ENCODE peak calls at places on chromosomes 7 and 10, in five cellular contexts. One of them, this sample, is unnamed.

GRCh38 chr10:100175873-100176272 is 10.0 kb downstream of the ERLIN1 start:
- DNase-seq in mucosa of descending colon: no peak
- DNase-seq in uterus: no peak
- DNase-seq in aorta: no peak
- DNase-seq in heart right ventricle: no peak
- DNase-seq in this sample: no peak

GRCh38 chr10:55500931-55501559 is 700.0 kb upstream of the PCDH15 start:
- DNase-seq in aorta: no peak
- DNase-seq in heart right ventricle: no peak
- DNase-seq in mucosa of descending colon: no peak
- DNase-seq in uterus: no peak
- DNase-seq in this sample: peak; percentile 2

GRCh38 chr10:76257816-76258215 is 826.4 kb downstream of the LRMDA start:
- DNase-seq in uterus: no peak
- DNase-seq in aorta: no peak
- DNase-seq in heart right ventricle: no peak
- DNase-seq in mucosa of descending colon: no peak
- DNase-seq in this sample: peak; percentile 48

GRCh38 chr10:16886032-16886431 is 68.8 kb upstream of the RSU1 start:
- DNase-seq in uterus: no peak
- DNase-seq in mucosa of descending colon: no peak
- DNase-seq in heart right ventricle: no peak
- DNase-seq in aorta: no peak
- DNase-seq in this sample: no peak

GRCh38 chr7:33276325-33276724 is 147.0 kb downstream of the BBS9 start:
- DNase-seq in heart right ventricle: no peak
- DNase-seq in aorta: no peak
- DNase-seq in uterus: no peak
- DNase-seq in mucosa of descending colon: no peak
- DNase-seq in this sample: no peak

GRCh38 chr10:5683065-5683464 is 1.6 kb upstream of the TASOR2 start:
- DNase-seq in uterus: no peak
- DNase-seq in heart right ventricle: no peak
- DNase-seq in mucosa of descending colon: no peak
- DNase-seq in aorta: no peak
- DNase-seq in this sample: no peak

GRCh38 chr7:12635830-12636229 is 51.6 kb upstream of the ARL4A start:
- DNase-seq in heart right ventricle: no peak
- DNase-seq in mucosa of descending colon: no peak
- DNase-seq in aorta: no peak
- DNase-seq in uterus: no peak
- DNase-seq in this sample: no peak

GRCh38 chr10:123841560-123841959 is 50.0 kb downstream of the CPXM2 start:
- DNase-seq in mucosa of descending colon: no peak
- DNase-seq in uterus: no peak
- DNase-seq in heart right ventricle: no peak
- DNase-seq in aorta: no peak
- DNase-seq in this sample: no peak

GRCh38 chr10:24254180-24254579 is 45.2 kb downstream of the KIAA1217 start:
- DNase-seq in aorta: no peak
- DNase-seq in heart right ventricle: no peak
- DNase-seq in mucosa of descending colon: no peak
- DNase-seq in uterus: no peak
- DNase-seq in this sample: peak; percentile 86

GRCh38 chr7:83060218-83060617 is 102.5 kb downstream of the PCLO start:
- DNase-seq in mucosa of descending colon: no peak
- DNase-seq in heart right ventricle: no peak
- DNase-seq in uterus: no peak
- DNase-seq in aorta: no peak
- DNase-seq in this sample: no peak

GRCh38 chr7:39527951-39528350 is 38.3 kb upstream of the YAE1 start:
- DNase-seq in mucosa of descending colon: no peak
- DNase-seq in heart right ventricle: no peak
- DNase-seq in aorta: no peak
- DNase-seq in uterus: no peak
- DNase-seq in this sample: no peak

GRCh38 chr7:80775481-80775880 is 137.0 kb downstream of the CD36 start:
- DNase-seq in uterus: no peak
- DNase-seq in mucosa of descending colon: no peak
- DNase-seq in aorta: no peak
- DNase-seq in heart right ventricle: no peak
- DNase-seq in this sample: no peak

GRCh38 chr7:31020652-31021051 is 31.5 kb upstream of the ADCYAP1R1 start:
- DNase-seq in aorta: peak; percentile 41
- DNase-seq in heart right ventricle: no peak
- DNase-seq in mucosa of descending colon: no peak
- DNase-seq in uterus: no peak
- DNase-seq in this sample: no peak

GRCh38 chr7:90337106-90337505 is 9.4 kb upstream of the GTPBP10 start:
- DNase-seq in uterus: no peak
- DNase-seq in aorta: no peak
- DNase-seq in heart right ventricle: no peak
- DNase-seq in mucosa of descending colon: no peak
- DNase-seq in this sample: peak; percentile 50

GRCh38 chr10:75379234-75379724 is 22.3 kb downstream of the ZNF503 start:
- DNase-seq in uterus: peak; percentile 45
- DNase-seq in mucosa of descending colon: no peak
- DNase-seq in aorta: no peak
- DNase-seq in heart right ventricle: no peak
- DNase-seq in this sample: peak; percentile 34

GRCh38 chr10:68550747-68551411 is 9.3 kb upstream of the TET1 start:
- DNase-seq in mucosa of descending colon: no peak
- DNase-seq in uterus: peak; percentile 26
- DNase-seq in heart right ventricle: no peak
- DNase-seq in aorta: no peak
- DNase-seq in this sample: peak; percentile 59

GRCh38 chr10:49119746-49120145 is 4.4 kb upstream of the VSTM4 start:
- DNase-seq in uterus: no peak
- DNase-seq in aorta: no peak
- DNase-seq in mucosa of descending colon: no peak
- DNase-seq in heart right ventricle: no peak
- DNase-seq in this sample: peak; percentile 55

GRCh38 chr7:135260930-135261721 is 27.5 kb downstream of the STRA8 start:
- DNase-seq in heart right ventricle: no peak
- DNase-seq in mucosa of descending colon: no peak
- DNase-seq in uterus: no peak
- DNase-seq in aorta: no peak
- DNase-seq in this sample: no peak

GRCh38 chr10:132538790-132539421 is 1.3 kb downstream of the INPP5A start:
- DNase-seq in aorta: peak; percentile 55
- DNase-seq in uterus: no peak
- DNase-seq in heart right ventricle: no peak
- DNase-seq in mucosa of descending colon: peak; percentile 37
- DNase-seq in this sample: no peak

GRCh38 chr7:39609462-39610149 is 13.8 kb upstream of the RALA start:
- DNase-seq in mucosa of descending colon: peak; percentile 34
- DNase-seq in heart right ventricle: peak; percentile 33
- DNase-seq in uterus: no peak
- DNase-seq in aorta: peak; percentile 80
- DNase-seq in this sample: no peak

GRCh38 chr7:76507723-76508406 is 2.5 kb upstream of the UPK3B start:
- DNase-seq in uterus: no peak
- DNase-seq in mucosa of descending colon: no peak
- DNase-seq in aorta: no peak
- DNase-seq in heart right ventricle: no peak
- DNase-seq in this sample: no peak

GRCh38 chr7:104851268-104851667 is 162.7 kb upstream of the KMT2E start:
- DNase-seq in mucosa of descending colon: no peak
- DNase-seq in aorta: no peak
- DNase-seq in heart right ventricle: no peak
- DNase-seq in uterus: no peak
- DNase-seq in this sample: no peak

GRCh38 chr7:112965506-112965905 is 121.1 kb downstream of the GPR85 start:
- DNase-seq in heart right ventricle: no peak
- DNase-seq in aorta: no peak
- DNase-seq in uterus: no peak
- DNase-seq in mucosa of descending colon: no peak
- DNase-seq in this sample: no peak

GRCh38 chr10:34835908-34836558 is 20.9 kb upstream of the PARD3 start:
- DNase-seq in mucosa of descending colon: no peak
- DNase-seq in aorta: no peak
- DNase-seq in heart right ventricle: no peak
- DNase-seq in uterus: no peak
- DNase-seq in this sample: no peak

GRCh38 chr7:40299097-40299496 is 164.3 kb downstream of the SUGCT start:
- DNase-seq in heart right ventricle: no peak
- DNase-seq in aorta: no peak
- DNase-seq in mucosa of descending colon: no peak
- DNase-seq in uterus: no peak
- DNase-seq in this sample: peak; percentile 98

GRCh38 chr10:2970190-2970823 is 97.0 kb upstream of the PFKP start:
- DNase-seq in aorta: no peak
- DNase-seq in uterus: no peak
- DNase-seq in heart right ventricle: no peak
- DNase-seq in mucosa of descending colon: no peak
- DNase-seq in this sample: no peak

GRCh38 chr7:3244241-3244814 is 56.7 kb upstream of the SDK1 start:
- DNase-seq in aorta: no peak
- DNase-seq in heart right ventricle: no peak
- DNase-seq in mucosa of descending colon: no peak
- DNase-seq in uterus: no peak
- DNase-seq in this sample: peak; percentile 90

GRCh38 chr10:101669181-101669580 is 25.8 kb downstream of the FBXW4 start:
- DNase-seq in heart right ventricle: no peak
- DNase-seq in mucosa of descending colon: no peak
- DNase-seq in aorta: no peak
- DNase-seq in uterus: no peak
- DNase-seq in this sample: no peak

GRCh38 chr10:31630866-31631567 is 297.6 kb downstream of the ARHGAP12 start:
- DNase-seq in mucosa of descending colon: no peak
- DNase-seq in uterus: no peak
- DNase-seq in heart right ventricle: no peak
- DNase-seq in aorta: no peak
- DNase-seq in this sample: no peak

GRCh38 chr7:98054585-98054984 is 52.1 kb upstream of the LMTK2 start:
- DNase-seq in mucosa of descending colon: no peak
- DNase-seq in aorta: no peak
- DNase-seq in heart right ventricle: no peak
- DNase-seq in uterus: no peak
- DNase-seq in this sample: no peak

GRCh38 chr7:117686311-117686935 is 186.8 kb downstream of the CTTNBP2 start:
- DNase-seq in mucosa of descending colon: no peak
- DNase-seq in heart right ventricle: no peak
- DNase-seq in aorta: no peak
- DNase-seq in uterus: no peak
- DNase-seq in this sample: no peak
- H3K4me1 ChIP-seq in mucosa of descending colon: peaks cover 16% of the 10 kb centered on the region
- H3K4me1 ChIP-seq in heart right ventricle: no peaks in the 10 kb centered on the region
- H3K4me1 ChIP-seq in aorta: no peaks in the 10 kb centered on the region
- H3K4me1 ChIP-seq in uterus: no peaks in the 10 kb centered on the region
- H3K4me1 ChIP-seq in this sample: no peaks in the 10 kb centered on the region

GRCh38 chr10:122474145-122474739 is 12.9 kb downstream of the HTRA1 start:
- DNase-seq in heart right ventricle: no peak
- DNase-seq in mucosa of descending colon: no peak
- DNase-seq in aorta: no peak
- DNase-seq in uterus: no peak
- DNase-seq in this sample: no peak
- H3K4me1 ChIP-seq in heart right ventricle: peaks cover 50% of the 10 kb centered on the region
- H3K4me1 ChIP-seq in mucosa of descending colon: no peaks in the 10 kb centered on the region
- H3K4me1 ChIP-seq in aorta: peaks cover 8% of the 10 kb centered on the region
- H3K4me1 ChIP-seq in uterus: peaks cover 22% of the 10 kb centered on the region
- H3K4me1 ChIP-seq in this sample: peaks cover 37% of the 10 kb centered on the region

DNA sequence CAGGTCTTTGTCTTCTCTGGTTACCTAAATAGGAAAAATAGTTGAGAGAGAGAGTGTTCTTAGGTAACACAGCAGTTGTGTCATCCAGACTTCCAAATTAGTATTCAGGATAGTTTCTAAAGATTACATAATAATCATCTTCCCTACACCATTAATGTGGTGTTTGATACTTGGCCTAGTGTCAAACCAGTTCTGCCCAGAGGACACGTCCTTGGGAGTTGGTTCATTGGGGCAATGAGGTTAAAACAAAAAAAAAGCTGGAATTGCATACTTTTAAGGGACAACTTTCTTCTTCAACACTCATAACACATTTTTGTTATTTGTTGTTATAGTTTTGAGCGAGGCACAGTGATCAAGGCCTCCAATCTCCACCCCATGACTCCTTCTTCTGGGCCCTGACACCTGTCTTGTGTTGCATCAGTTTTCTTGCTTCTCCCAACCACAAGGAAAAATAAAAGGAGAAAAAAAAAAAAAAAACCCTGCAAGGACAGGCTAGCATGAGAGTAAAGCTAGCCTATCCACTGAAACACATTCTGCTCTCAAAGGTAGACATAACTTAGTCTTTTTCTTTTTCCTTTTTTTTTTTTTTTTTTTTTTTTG is 28.8 kb downstream of the STN1 start:
- DNase-seq in heart right ventricle: no peak
- DNase-seq in uterus: no peak
- DNase-seq in mucosa of descending colon: no peak
- DNase-seq in aorta: no peak
- DNase-seq in this sample: no peak
- H3K4me1 ChIP-seq in heart right ventricle: peaks cover 49% of the 10 kb centered on the region
- H3K4me1 ChIP-seq in uterus: no peaks in the 10 kb centered on the region
- H3K4me1 ChIP-seq in mucosa of descending colon: peaks cover 40% of the 10 kb centered on the region
- H3K4me1 ChIP-seq in aorta: peaks cover 4% of the 10 kb centered on the region
- H3K4me1 ChIP-seq in this sample: peaks cover 23% of the 10 kb centered on the region

GRCh38 chr7:1987084-1987535 is 245.6 kb downstream of the MAD1L1 start:
- DNase-seq in uterus: no peak
- DNase-seq in aorta: no peak
- DNase-seq in heart right ventricle: peak; percentile 8
- DNase-seq in mucosa of descending colon: peak; percentile 6
- DNase-seq in this sample: no peak
- H3K4me1 ChIP-seq in uterus: no peaks in the 10 kb centered on the region
- H3K4me1 ChIP-seq in aorta: no peaks in the 10 kb centered on the region
- H3K4me1 ChIP-seq in heart right ventricle: no peaks in the 10 kb centered on the region
- H3K4me1 ChIP-seq in mucosa of descending colon: no peaks in the 10 kb centered on the region
- H3K4me1 ChIP-seq in this sample: no peaks in the 10 kb centered on the region

GRCh38 chr7:47039089-47039648 is 542.7 kb downstream of the TNS3 start:
- DNase-seq in aorta: no peak
- DNase-seq in mucosa of descending colon: no peak
- DNase-seq in uterus: no peak
- DNase-seq in heart right ventricle: peak; percentile 23
- DNase-seq in this sample: no peak
- H3K4me1 ChIP-seq in aorta: peaks cover 9% of the 10 kb centered on the region
- H3K4me1 ChIP-seq in mucosa of descending colon: no peaks in the 10 kb centered on the region
- H3K4me1 ChIP-seq in uterus: no peaks in the 10 kb centered on the region
- H3K4me1 ChIP-seq in heart right ventricle: peaks cover 39% of the 10 kb centered on the region
- H3K4me1 ChIP-seq in this sample: no peaks in the 10 kb centered on the region

This sample was measured in astrocyte.